ENCODE peak calls at places on chromosomes 4 and X, in five cellular contexts. G is thyroid gland, H is tibial nerve, L is Peyer's patch, K is IMR-90. I is an unnamed sample.

GRCh38 chr4:38462659-38463058 is 201.3 kb upstream of the KLF3 start:
- DNase-seq in H (no peak), G (no peak), L (no peak), K (no peak), I (no peak)

GRCh38 chr4:187069398-187069797 is 345.7 kb upstream of the FAT1 start:
- DNase-seq in G (no peak), H (no peak), K (no peak), L (no peak), I (no peak)

GRCh38 chr4:126851391-126851790 is 781.4 kb upstream of the INTU start:
- DNase-seq in H (no peak), K (peak), L (no peak), G (no peak), I (no peak)

GRCh38 chr4:145886871-145887240 is 51.8 kb downstream of the ZNF827 start:
- DNase-seq in G (no peak), L (no peak), H (no peak), K (no peak), I (no peak)

GRCh38 chr4:182521006-182521405 is 277.8 kb downstream of the TENM3 start:
- DNase-seq in G (no peak), L (no peak), K (no peak), H (no peak), I (no peak)

GRCh38 chrX:103607385-103608304 is at the start of gene TCEAL3:
- DNase-seq in G (peak), K (peak), L (peak), H (peak), I (no peak)

GRCh38 chrX:115503099-115503498 is 57.9 kb upstream of the PLS3 start:
- DNase-seq in K (no peak), H (no peak), L (no peak), G (no peak), I (no peak)

GRCh38 chrX:53089224-53089842 is 4.6 kb upstream of the KANTR start:
- DNase-seq in L (peak), K (peak), G (peak), H (peak), I (no peak)

GRCh38 chr4:14952352-14952751 is 49.9 kb upstream of the CPEB2 start:
- DNase-seq in K (no peak), L (no peak), H (no peak), G (no peak), I (no peak)

GRCh38 chrX:101759000-101759399 is 99.3 kb upstream of the ARMCX2 start:
- DNase-seq in G (peak), L (no peak), K (peak), H (peak), I (no peak)

GRCh38 chr4:85548116-85548515 is 73.2 kb downstream of the ARHGAP24 start:
- DNase-seq in L (no peak), H (no peak), K (no peak), G (no peak), I (no peak)

DNA sequence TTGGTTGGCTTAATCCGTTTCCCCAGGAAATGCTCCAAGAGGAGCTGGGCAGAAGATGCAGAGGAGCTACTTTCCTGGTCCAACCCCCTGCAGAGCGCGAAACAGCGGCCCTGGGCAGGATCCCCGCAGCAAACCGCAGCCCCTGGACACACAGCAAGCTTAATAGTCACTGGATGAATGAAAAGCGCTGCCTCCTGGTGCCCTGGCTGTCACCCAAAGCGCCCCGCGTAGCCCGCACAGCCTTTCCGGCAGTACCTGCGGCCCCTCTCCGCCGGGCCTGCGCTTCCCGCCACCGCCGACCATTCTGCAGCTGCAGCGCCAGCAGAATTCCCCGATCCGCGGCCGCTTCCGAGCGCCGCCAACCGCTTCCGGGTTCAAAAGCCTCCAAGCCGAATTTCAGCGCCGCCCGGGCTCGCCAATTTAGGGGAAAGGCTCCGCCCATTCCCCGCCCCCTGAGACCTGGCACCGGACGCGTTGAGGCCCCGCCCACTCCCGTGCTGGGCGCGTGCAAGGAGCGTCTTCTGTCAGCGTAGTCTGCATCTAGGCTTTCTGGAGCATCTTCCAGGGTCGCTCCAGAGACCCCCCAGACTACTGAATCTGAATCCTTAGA is at the start of gene HPF1:
- DNase-seq in G (peak), K (peak), L (peak), H (peak), I (peak)
- TF ChIP-seq POLR2A in G (no peak), K (no peak), L (peak), H (peak), I (peak)

DNA sequence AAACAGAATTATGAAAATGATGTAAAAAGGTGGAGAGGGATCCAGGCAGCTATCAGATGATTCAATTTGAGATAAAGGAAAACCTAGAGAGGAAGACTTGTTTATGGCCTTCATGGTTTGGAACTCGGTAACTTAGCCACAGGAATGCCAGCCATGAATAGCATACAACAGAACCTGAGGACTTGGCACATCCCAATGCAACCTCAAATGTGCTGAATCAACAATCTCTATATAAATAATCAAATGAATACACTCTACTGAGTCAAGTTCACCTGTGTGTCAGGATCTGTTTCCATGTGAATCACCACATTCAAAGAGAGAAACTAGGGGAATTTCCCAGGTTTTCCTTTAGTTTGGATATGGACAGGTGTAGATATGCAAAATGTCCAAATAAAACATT is 86.9 kb downstream of the MBNL3 start:
- DNase-seq in H (no peak), K (peak), L (no peak), G (peak), I (no peak)
- TF ChIP-seq POLR2A in H (no peak), K (no peak), L (no peak), G (no peak), I (no peak)

DNA sequence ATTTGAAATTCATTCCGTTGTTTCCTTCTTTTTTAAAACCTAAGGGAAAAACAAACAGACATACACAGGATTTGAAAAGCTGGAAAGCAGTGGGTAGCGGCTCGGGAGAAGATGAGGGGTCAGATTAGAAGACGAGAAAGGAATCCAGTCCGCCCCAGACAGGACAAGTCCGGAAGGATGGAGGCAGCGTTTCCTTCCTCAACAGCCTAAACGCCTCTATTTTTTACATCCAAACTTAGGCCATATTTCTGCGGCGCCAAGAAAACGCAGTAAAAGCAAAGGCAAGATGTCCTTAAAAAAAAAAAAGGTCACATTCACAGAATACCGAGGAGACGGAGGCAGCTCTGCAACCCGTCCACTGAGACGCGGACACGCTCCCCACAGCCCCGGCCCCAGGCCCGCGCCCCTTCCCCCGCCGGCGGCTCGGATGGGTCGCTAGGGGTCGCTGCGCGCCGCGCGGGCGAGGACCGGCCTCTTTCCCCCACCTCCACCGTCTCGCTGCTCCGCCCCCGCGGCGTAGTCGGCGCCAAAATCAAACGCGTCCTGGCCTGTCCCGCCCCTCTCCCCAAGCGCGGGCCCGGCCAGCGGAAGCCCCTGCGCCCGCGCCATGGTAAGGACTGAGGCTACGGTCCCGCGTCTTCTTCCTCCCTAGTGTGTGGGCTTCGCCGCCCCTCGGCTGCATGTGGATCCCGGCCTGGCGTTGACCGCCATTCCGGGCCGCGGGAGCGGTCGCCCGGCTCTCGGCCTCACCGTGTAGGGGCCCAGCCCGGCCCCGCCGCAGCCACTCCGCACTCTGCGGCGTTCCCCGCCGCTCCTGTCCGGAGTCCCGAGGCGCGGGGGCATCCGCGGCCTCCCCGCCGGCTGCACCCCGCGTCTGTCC is at the start of gene MND1:
- DNase-seq in L (peak), H (peak), K (peak), G (peak), I (peak)
- TF ChIP-seq POLR2A in L (no peak), H (no peak), K (peak), G (no peak), I (peak)

GRCh38 chr4:10457255-10457801 is at the start of gene ZNF518B:
- DNase-seq in G (peak), L (peak), H (peak), K (peak), I (peak)
- TF ChIP-seq POLR2A in G (no peak), L (peak), H (peak), K (no peak), I (no peak)

DNA sequence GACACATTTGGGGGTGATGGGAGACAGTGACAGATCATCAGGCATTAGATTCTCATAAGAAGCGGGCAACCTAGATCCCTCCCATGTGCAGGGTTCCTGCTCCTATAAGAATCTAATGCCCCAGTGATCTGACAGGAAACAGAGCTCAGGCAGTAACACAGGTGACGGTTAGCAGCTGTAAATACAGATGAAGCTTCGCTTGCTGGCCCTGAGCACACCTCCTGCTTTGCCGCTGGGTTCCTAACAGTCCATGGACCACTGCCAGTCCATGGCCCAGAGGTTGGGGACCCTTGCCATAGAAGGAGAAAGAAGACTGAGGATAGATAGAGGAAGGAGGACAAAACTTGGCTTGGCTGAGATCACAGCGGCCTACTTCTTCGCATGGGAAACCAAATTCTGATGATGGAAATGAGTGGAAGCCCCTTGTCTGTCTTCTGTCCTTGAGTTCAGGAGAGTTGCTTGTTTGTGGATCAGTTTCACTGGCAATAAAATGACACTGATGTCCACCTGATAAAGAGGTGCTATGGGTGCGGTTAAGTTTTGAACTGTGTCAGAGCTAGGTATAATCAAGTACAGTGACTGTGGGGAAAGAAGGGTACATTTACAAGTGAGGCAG is 1.7 kb upstream of the TIFA start:
- DNase-seq in H (no peak), K (no peak), G (no peak), L (peak), I (no peak)
- TF ChIP-seq POLR2A in H (no peak), K (no peak), G (no peak), L (no peak), I (peak)

GRCh38 chr4:8067945-8068894 is 90.4 kb downstream of the ABLIM2 start:
- DNase-seq in G (no peak), H (no peak), L (no peak), K (no peak), I (no peak)
- TF ChIP-seq POLR2A in G (no peak), H (no peak), L (no peak), K (no peak), I (no peak)

DNA sequence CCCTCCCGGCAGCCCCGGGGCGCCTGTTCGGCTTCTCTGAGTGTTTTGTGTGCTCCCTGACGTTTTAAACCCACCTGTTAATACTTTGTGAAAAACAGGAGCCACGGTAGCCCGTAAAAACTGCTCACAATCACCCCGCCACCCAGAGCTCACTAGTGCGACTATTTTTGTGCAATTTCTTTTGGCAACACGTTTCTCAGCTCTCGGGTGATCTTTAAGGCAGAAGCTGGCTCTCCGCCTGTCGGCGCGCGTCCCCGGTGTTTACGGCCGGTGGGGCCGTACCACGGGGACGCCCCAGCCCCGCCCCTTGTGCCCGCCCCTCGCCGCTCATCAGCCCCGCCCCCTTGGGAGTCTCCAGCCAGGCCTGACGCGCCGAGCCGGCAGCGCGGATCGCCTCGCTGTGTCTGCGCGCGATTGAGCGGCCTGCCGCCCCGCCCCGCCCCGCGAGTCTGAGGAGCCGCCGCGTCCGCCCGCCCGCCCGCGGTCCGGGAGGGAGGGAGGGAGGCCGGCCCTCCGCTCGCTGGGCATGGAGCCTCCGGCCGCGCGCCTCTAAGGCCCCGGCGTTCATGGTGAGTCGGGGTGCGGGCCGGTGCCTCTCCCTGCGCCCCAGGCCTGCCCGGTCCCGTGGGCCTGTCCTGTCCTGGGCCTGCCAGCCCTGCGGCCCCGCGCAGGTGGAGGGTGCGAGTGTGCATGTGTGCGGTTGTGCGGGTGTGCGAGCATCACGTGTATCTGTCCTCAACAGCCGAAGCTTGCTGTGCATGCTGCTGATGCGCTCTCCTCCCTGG is 56.2 kb upstream of the TADA2B start:
- DNase-seq in K (peak), G (peak), L (peak), H (peak), I (peak)
- TF ChIP-seq POLR2A in K (no peak), G (no peak), L (peak), H (peak), I (peak)

GRCh38 chr4:74327751-74328150 is 19.5 kb downstream of the EPGN start:
- DNase-seq in G (no peak), L (no peak), H (no peak), K (peak), I (no peak)

GRCh38 chr4:74328501-74328900 is 20.2 kb downstream of the EPGN start:
- DNase-seq in K (peak), H (no peak), G (no peak), L (no peak), I (no peak)

GRCh38 chr4:74331944-74332343 is 23.7 kb downstream of the EPGN start:
- DNase-seq in L (no peak), H (no peak), G (no peak), K (no peak), I (no peak)

GRCh38 chr4:74331252-74331651 is 23.0 kb downstream of the EPGN start:
- DNase-seq in K (no peak), L (no peak), H (no peak), G (no peak), I (no peak)

GRCh38 chr4:74330295-74330750 is 22.1 kb downstream of the EPGN start:
- DNase-seq in H (no peak), K (no peak), L (no peak), G (no peak), I (no peak)
- TF ChIP-seq POLR2A in H (no peak), K (no peak), L (no peak), G (no peak), I (no peak)